ENCODE peak calls at places on chromosome 11, in six cellular contexts. One of them, this sample, is unnamed.

GRCh38 chr11:124115782-124116616 is 749 bp downstream of the VWA5A start:
- DNase-seq in sciatic nerve: no peak
- DNase-seq in cardiac fibroblast: peak
- DNase-seq in amniotic stem cell: no peak
- DNase-seq in left kidney: peak
- DNase-seq in SW480: no peak
- DNase-seq in this sample: no peak

GRCh38 chr11:109205312-109205711 is 216.7 kb upstream of the C11orf87 start:
- DNase-seq in amniotic stem cell: no peak
- DNase-seq in left kidney: no peak
- DNase-seq in SW480: no peak
- DNase-seq in sciatic nerve: no peak
- DNase-seq in cardiac fibroblast: no peak
- DNase-seq in this sample: no peak

GRCh38 chr11:66112640-66113098 is 42.6 kb downstream of the PACS1 start:
- DNase-seq in SW480: peak
- DNase-seq in amniotic stem cell: peak
- DNase-seq in cardiac fibroblast: peak
- DNase-seq in left kidney: no peak
- DNase-seq in sciatic nerve: no peak
- DNase-seq in this sample: no peak

GRCh38 chr11:17598700-17599459 is 51.8 kb downstream of the OTOG start:
- DNase-seq in SW480: peak
- DNase-seq in left kidney: peak
- DNase-seq in amniotic stem cell: peak
- DNase-seq in cardiac fibroblast: peak
- DNase-seq in sciatic nerve: peak
- DNase-seq in this sample: peak

GRCh38 chr11:8593935-8594909 is at the start of gene STK33:
- DNase-seq in cardiac fibroblast: peak
- DNase-seq in sciatic nerve: peak
- DNase-seq in left kidney: peak
- DNase-seq in amniotic stem cell: no peak
- DNase-seq in SW480: peak
- DNase-seq in this sample: no peak

GRCh38 chr11:112253605-112254242 is 6.9 kb downstream of the PLET1 start:
- DNase-seq in SW480: no peak
- DNase-seq in amniotic stem cell: no peak
- DNase-seq in cardiac fibroblast: no peak
- DNase-seq in sciatic nerve: no peak
- DNase-seq in left kidney: no peak
- DNase-seq in this sample: no peak

GRCh38 chr11:127308291-127308690 is 307.7 kb upstream of the KIRREL3 start:
- DNase-seq in left kidney: no peak
- DNase-seq in sciatic nerve: no peak
- DNase-seq in SW480: no peak
- DNase-seq in amniotic stem cell: no peak
- DNase-seq in cardiac fibroblast: no peak
- DNase-seq in this sample: no peak

GRCh38 chr11:78424334-78425270 is 7.0 kb upstream of the GAB2 start:
- DNase-seq in amniotic stem cell: no peak
- DNase-seq in SW480: no peak
- DNase-seq in cardiac fibroblast: peak
- DNase-seq in left kidney: peak
- DNase-seq in sciatic nerve: no peak
- DNase-seq in this sample: no peak

GRCh38 chr11:124077266-124077665 is 36.1 kb upstream of the OR10G7 start:
- DNase-seq in cardiac fibroblast: no peak
- DNase-seq in SW480: no peak
- DNase-seq in left kidney: no peak
- DNase-seq in sciatic nerve: no peak
- DNase-seq in amniotic stem cell: no peak
- DNase-seq in this sample: no peak

GRCh38 chr11:131483453-131483852 is 113.0 kb downstream of the NTM start:
- DNase-seq in sciatic nerve: no peak
- DNase-seq in amniotic stem cell: no peak
- DNase-seq in left kidney: no peak
- DNase-seq in cardiac fibroblast: no peak
- DNase-seq in SW480: no peak
- DNase-seq in this sample: no peak

GRCh38 chr11:113256431-113257227 is 57.8 kb upstream of the TTC12 start:
- DNase-seq in amniotic stem cell: no peak
- DNase-seq in cardiac fibroblast: no peak
- DNase-seq in SW480: no peak
- DNase-seq in sciatic nerve: no peak
- DNase-seq in left kidney: no peak
- DNase-seq in this sample: no peak

GRCh38 chr11:7637447-7638157 is 35.7 kb downstream of the CYB5R2 start:
- DNase-seq in cardiac fibroblast: peak
- DNase-seq in left kidney: no peak
- DNase-seq in sciatic nerve: no peak
- DNase-seq in SW480: no peak
- DNase-seq in amniotic stem cell: peak
- DNase-seq in this sample: no peak

GRCh38 chr11:84564180-84564866 is 1062.8 kb downstream of the DLG2 start:
- DNase-seq in left kidney: peak
- DNase-seq in cardiac fibroblast: peak
- DNase-seq in amniotic stem cell: no peak
- DNase-seq in sciatic nerve: no peak
- DNase-seq in SW480: peak
- DNase-seq in this sample: peak

GRCh38 chr11:93783362-93783761 is 720 bp upstream of the MED17 start:
- DNase-seq in amniotic stem cell: no peak
- DNase-seq in sciatic nerve: no peak
- DNase-seq in cardiac fibroblast: no peak
- DNase-seq in left kidney: peak
- DNase-seq in SW480: no peak
- DNase-seq in this sample: no peak

GRCh38 chr11:58576792-58577440 is 1.3 kb upstream of the LPXN start:
- DNase-seq in SW480: peak
- DNase-seq in sciatic nerve: no peak
- DNase-seq in left kidney: peak
- DNase-seq in amniotic stem cell: no peak
- DNase-seq in cardiac fibroblast: peak
- DNase-seq in this sample: peak